ENCODE peak calls at places on chromosomes 4 and X, in eight cellular contexts. Z, T, Y, L, G, V, C and W are unnamed samples.

GRCh38 chr4:4856071-4857000 is 3.1 kb upstream of the MSX1 start:
- DNase-seq in T (peak; percentile 47), L (no peak), V (no peak), G (no peak), Z (no peak), C (no peak), Y (no peak), W (peak; percentile 66)

GRCh38 chrX:109760922-109761250 is 27.8 kb upstream of the ACSL4 start:
- DNase-seq in G (no peak), T (no peak), V (no peak), Y (no peak), Z (no peak), C (no peak), L (no peak), W (no peak)

GRCh38 chr4:67220848-67221247 is 324.5 kb downstream of the CENPC start:
- DNase-seq in L (no peak), C (no peak), V (no peak), G (no peak), Y (no peak), T (no peak), Z (no peak), W (no peak)

GRCh38 chr4:77820836-77821561 is 1.8 kb upstream of the CNOT6L start:
- DNase-seq in Z (no peak), C (no peak), G (no peak), T (no peak), Y (no peak), V (no peak), L (no peak), W (peak; percentile 66)

GRCh38 chr4:42655921-42656735 is 777 bp downstream of the ATP8A1 start:
- DNase-seq in G (peak; percentile 49), C (no peak), L (no peak), T (peak; percentile 81), V (peak; percentile 18), Y (no peak), Z (peak; percentile 33), W (peak; percentile 86)

GRCh38 chrX:119389214-119389613 is 9.9 kb upstream of the SLC25A43 start:
- DNase-seq in Z (no peak), V (no peak), C (no peak), G (no peak), Y (no peak), T (no peak), L (no peak), W (no peak)

GRCh38 chr4:170420255-170420693 is 330.5 kb upstream of the AADAT start:
- DNase-seq in Y (no peak), L (no peak), T (no peak), Z (no peak), V (no peak), C (peak; percentile 45), G (no peak), W (no peak)

GRCh38 chr4:112515278-112516075 is 503 bp downstream of the NEUROG2 start:
- DNase-seq in C (peak; percentile 47), Y (no peak), T (peak; percentile 55), V (no peak), Z (no peak), G (no peak), L (peak; percentile 50), W (peak; percentile 38)

GRCh38 chr4:143391895-143392294 is 55.2 kb downstream of the GAB1 start:
- DNase-seq in C (no peak), L (no peak), V (no peak), G (no peak), T (no peak), Y (no peak), Z (no peak), W (no peak)

GRCh38 chrX:49876750-49877149 is 2.5 kb upstream of the USP27X start:
- DNase-seq in Z (peak; percentile 15), L (no peak), T (no peak), Y (no peak), V (no peak), C (peak; percentile 11), G (no peak), W (peak; percentile 82)

GRCh38 chr4:169160825-169161224 is 109.9 kb downstream of the SH3RF1 start:
- DNase-seq in Z (no peak), L (no peak), Y (no peak), G (no peak), T (peak; percentile 47), C (no peak), V (no peak), W (no peak)

GRCh38 chrX:113136841-113137240 is 296.2 kb upstream of the AMOT start:
- DNase-seq in G (no peak), V (no peak), C (no peak), L (no peak), T (no peak), Z (no peak), Y (no peak), W (no peak)

GRCh38 chrX:20139966-20140365 is 1.7 kb downstream of the EIF1AX start:
- DNase-seq in G (no peak), C (no peak), L (no peak), Z (no peak), V (no peak), T (no peak), Y (no peak), W (no peak)

GRCh38 chr4:83582289-83582756 is 46.4 kb downstream of the GPAT3 start:
- DNase-seq in L (peak; percentile 48), Y (no peak), G (peak; percentile 49), C (peak; percentile 84), Z (no peak), V (no peak), T (no peak), W (peak; percentile 27)

GRCh38 chr4:118905546-118905945 is 16.9 kb downstream of the SYNPO2 start:
- DNase-seq in C (no peak), G (no peak), Z (no peak), L (peak; percentile 9), T (no peak), V (no peak), Y (no peak), W (no peak)

GRCh38 chr4:96519291-96519690 is 679.4 kb downstream of the PDHA2 start:
- DNase-seq in Z (no peak), V (no peak), C (no peak), L (peak; percentile 56), G (no peak), T (no peak), Y (no peak), W (no peak)

GRCh38 chr4:3261411-3262207 is 12.7 kb downstream of the MSANTD1 start:
- DNase-seq in Y (no peak), V (no peak), G (peak; percentile 40), Z (peak; percentile 25), C (no peak), T (peak; percentile 27), L (no peak), W (no peak)

GRCh38 chr4:123312951-123313592 is 83.5 kb upstream of the SPRY1 start:
- DNase-seq in Y (no peak), Z (no peak), T (no peak), C (no peak), G (no peak), L (no peak), V (no peak), W (no peak)

GRCh38 chr4:119337010-119337409 is 15.1 kb upstream of the FABP2 start:
- DNase-seq in T (no peak), Y (no peak), L (no peak), C (no peak), G (no peak), Z (no peak), V (no peak), W (no peak)

GRCh38 chrX:40086569-40087335 is 11.0 kb downstream of the BCOR start:
- DNase-seq in Y (no peak), L (no peak), T (no peak), C (no peak), Z (no peak), V (no peak), G (no peak), W (no peak)

GRCh38 chr4:112038861-112039260 is 106.4 kb upstream of the FAM241A start:
- DNase-seq in L (peak; percentile 84), Z (no peak), V (no peak), T (no peak), Y (no peak), G (no peak), C (no peak), W (no peak)

GRCh38 chr4:54063224-54063623 is 1.2 kb downstream of the CHIC2 start:
- DNase-seq in Z (no peak), L (peak; percentile 48), T (no peak), Y (no peak), C (no peak), V (no peak), G (no peak), W (no peak)